ENCODE peak calls at places on chromosomes 11 and 22, in five cellular contexts. One of them, this sample, is unnamed.

GRCh38 chr11:66081505-66081904 is 11.4 kb downstream of the PACS1 start:
- DNase-seq in HepG2: no peak
- DNase-seq in H1: no peak
- DNase-seq in GM12891: peak
- DNase-seq in K562: peak
- DNase-seq in this sample: peak

GRCh38 chr22:20389288-20389687 is 4.7 kb upstream of the ZNF74 start:
- DNase-seq in HepG2: no peak
- DNase-seq in H1: no peak
- DNase-seq in GM12891: no peak
- DNase-seq in K562: no peak
- DNase-seq in this sample: no peak

GRCh38 chr11:101215069-101215468 is 85.5 kb upstream of the PGR start:
- DNase-seq in HepG2: no peak
- DNase-seq in H1: no peak
- DNase-seq in GM12891: no peak
- DNase-seq in K562: no peak
- DNase-seq in this sample: no peak

GRCh38 chr11:5703741-5704536 is 14.3 kb downstream of the TRIM22 start:
- DNase-seq in HepG2: no peak
- DNase-seq in H1: no peak
- DNase-seq in GM12891: no peak
- DNase-seq in K562: no peak
- DNase-seq in this sample: no peak

GRCh38 chr11:119729581-119730346 is 764 bp upstream of the NECTIN1 start:
- DNase-seq in HepG2: no peak
- DNase-seq in H1: no peak
- DNase-seq in GM12891: no peak
- DNase-seq in K562: no peak
- DNase-seq in this sample: no peak

GRCh38 chr11:72439455-72439854 is 5.1 kb upstream of the CLPB start:
- DNase-seq in HepG2: no peak
- DNase-seq in H1: no peak
- DNase-seq in GM12891: no peak
- DNase-seq in K562: no peak
- DNase-seq in this sample: no peak

GRCh38 chr22:31820655-31821054 is 66.8 kb downstream of the DEPDC5 start:
- DNase-seq in HepG2: no peak
- DNase-seq in H1: no peak
- DNase-seq in GM12891: no peak
- DNase-seq in K562: no peak
- DNase-seq in this sample: no peak

GRCh38 chr22:16601437-16602223 is 9.0 kb upstream of the CCT8L2 start:
- DNase-seq in HepG2: no peak
- DNase-seq in H1: no peak
- DNase-seq in GM12891: no peak
- DNase-seq in K562: peak
- DNase-seq in this sample: no peak

GRCh38 chr22:45602824-45603301 is 68.8 kb upstream of the ATXN10 start:
- DNase-seq in HepG2: peak
- DNase-seq in H1: no peak
- DNase-seq in GM12891: no peak
- DNase-seq in K562: peak
- DNase-seq in this sample: no peak

GRCh38 chr22:19522881-19523239 is 1.4 kb downstream of the CLDN5 start:
- DNase-seq in HepG2: no peak
- DNase-seq in H1: no peak
- DNase-seq in GM12891: no peak
- DNase-seq in K562: no peak
- DNase-seq in this sample: no peak

GRCh38 chr11:45388472-45388871 is 102.3 kb upstream of the SYT13 start:
- DNase-seq in HepG2: no peak
- DNase-seq in H1: no peak
- DNase-seq in GM12891: no peak
- DNase-seq in K562: no peak
- DNase-seq in this sample: no peak

GRCh38 chr11:76424379-76424778 is 20.4 kb upstream of the EMSY start:
- DNase-seq in HepG2: no peak
- DNase-seq in H1: no peak
- DNase-seq in GM12891: peak
- DNase-seq in K562: no peak
- DNase-seq in this sample: no peak

GRCh38 chr22:42847110-42847509 is 10.0 kb downstream of the ARFGAP3 start:
- DNase-seq in HepG2: no peak
- DNase-seq in H1: no peak
- DNase-seq in GM12891: no peak
- DNase-seq in K562: no peak
- DNase-seq in this sample: no peak

GRCh38 chr22:29108137-29108536 is 35.3 kb downstream of the KREMEN1 start:
- DNase-seq in HepG2: no peak
- DNase-seq in H1: no peak
- DNase-seq in GM12891: no peak
- DNase-seq in K562: no peak
- DNase-seq in this sample: no peak

GRCh38 chr22:37012262-37012904 is 6.9 kb downstream of the TST start:
- DNase-seq in HepG2: no peak
- DNase-seq in H1: no peak
- DNase-seq in GM12891: no peak
- DNase-seq in K562: no peak
- DNase-seq in this sample: no peak

GRCh38 chr11:69335010-69335409 is 41.1 kb downstream of the MYEOV start:
- DNase-seq in HepG2: no peak
- DNase-seq in H1: no peak
- DNase-seq in GM12891: no peak
- DNase-seq in K562: no peak
- DNase-seq in this sample: no peak

GRCh38 chr22:37340331-37341262 is 58.3 kb downstream of the CYTH4 start:
- DNase-seq in HepG2: no peak
- DNase-seq in H1: no peak
- DNase-seq in GM12891: no peak
- DNase-seq in K562: no peak
- DNase-seq in this sample: no peak

GRCh38 chr11:69674267-69674885 is 777 bp downstream of the LTO1 start:
- DNase-seq in HepG2: no peak
- DNase-seq in H1: no peak
- DNase-seq in GM12891: no peak
- DNase-seq in K562: peak
- DNase-seq in this sample: no peak

GRCh38 chr22:28018461-28018927 is 99.4 kb upstream of the PITPNB start:
- DNase-seq in HepG2: no peak
- DNase-seq in H1: no peak
- DNase-seq in GM12891: no peak
- DNase-seq in K562: no peak
- DNase-seq in this sample: no peak

GRCh38 chr11:107769189-107769588 is 57.3 kb upstream of the SLN start:
- DNase-seq in HepG2: peak
- DNase-seq in H1: no peak
- DNase-seq in GM12891: no peak
- DNase-seq in K562: no peak
- DNase-seq in this sample: no peak

GRCh38 chr11:59145534-59145933 is 2.9 kb downstream of the FAM111A start:
- DNase-seq in HepG2: no peak
- DNase-seq in H1: no peak
- DNase-seq in GM12891: no peak
- DNase-seq in K562: no peak
- DNase-seq in this sample: no peak

GRCh38 chr11:7667460-7667859 is 5.8 kb downstream of the CYB5R2 start:
- DNase-seq in HepG2: no peak
- DNase-seq in H1: no peak
- DNase-seq in GM12891: no peak
- DNase-seq in K562: no peak
- DNase-seq in this sample: no peak

GRCh38 chr22:32926600-32926999 is 125.1 kb downstream of the TIMP3 start:
- DNase-seq in HepG2: peak
- DNase-seq in H1: no peak
- DNase-seq in GM12891: no peak
- DNase-seq in K562: peak
- DNase-seq in this sample: no peak

GRCh38 chr22:25628494-25628893 is 64.0 kb downstream of the GRK3 start:
- DNase-seq in HepG2: no peak
- DNase-seq in H1: no peak
- DNase-seq in GM12891: no peak
- DNase-seq in K562: no peak
- DNase-seq in this sample: no peak

GRCh38 chr22:49299821-49300231 is 527.8 kb downstream of the BRD1 start:
- DNase-seq in HepG2: no peak
- DNase-seq in H1: no peak
- DNase-seq in GM12891: no peak
- DNase-seq in K562: no peak
- DNase-seq in this sample: no peak

GRCh38 chr22:21569459-21570161 is 2.1 kb downstream of the UBE2L3 start:
- DNase-seq in HepG2: no peak
- DNase-seq in H1: no peak
- DNase-seq in GM12891: no peak
- DNase-seq in K562: no peak
- DNase-seq in this sample: no peak

GRCh38 chr22:27903805-27904473 is 15.1 kb downstream of the PITPNB start:
- DNase-seq in HepG2: no peak
- DNase-seq in H1: no peak
- DNase-seq in GM12891: no peak
- DNase-seq in K562: no peak
- DNase-seq in this sample: no peak

DNA sequence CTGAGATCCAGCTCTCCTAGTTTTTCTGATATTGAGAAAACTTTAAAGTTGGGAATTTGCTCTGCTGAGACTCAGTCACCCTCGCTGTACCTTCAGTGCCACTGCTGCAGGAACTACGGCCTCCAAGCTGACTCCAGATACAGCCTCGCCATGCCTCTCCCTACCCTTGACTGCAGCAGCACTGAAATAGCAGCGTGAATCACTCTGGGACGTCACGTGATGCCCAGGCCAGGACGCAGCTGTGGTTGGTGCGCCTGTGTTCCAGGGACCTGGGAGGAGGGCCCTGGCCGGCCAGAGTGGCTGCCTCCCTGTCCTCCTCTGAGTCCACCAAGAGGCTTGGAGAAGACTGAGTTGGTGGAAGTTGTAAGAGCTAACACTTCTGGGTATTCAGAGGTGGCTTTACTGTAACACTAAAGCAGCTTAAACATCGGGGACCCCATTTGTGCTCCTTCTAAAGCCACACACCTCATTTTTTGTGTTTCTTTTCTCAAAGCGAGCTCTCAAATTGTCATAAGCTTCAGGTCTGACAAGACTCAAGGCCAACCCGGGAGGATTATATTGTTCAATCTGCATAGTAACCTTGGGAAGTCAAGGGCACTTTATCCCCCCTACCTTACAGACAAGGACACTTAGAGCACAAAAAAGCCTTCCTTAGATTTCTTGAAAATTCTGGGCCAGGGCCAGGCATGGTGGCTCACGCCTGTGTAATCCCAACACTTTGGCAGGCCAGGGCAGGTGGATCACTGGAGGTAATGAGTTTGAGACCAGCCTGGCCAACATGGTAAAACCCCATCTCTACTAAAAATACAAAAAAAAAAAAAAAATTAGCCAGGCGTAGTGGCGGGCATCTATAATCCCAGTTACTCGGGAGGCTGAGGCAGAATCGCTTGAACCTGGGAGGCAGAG is 4.2 kb upstream of the STIP1 start:
- DNase-seq in HepG2: peak
- DNase-seq in H1: peak
- DNase-seq in GM12891: peak
- DNase-seq in K562: peak
- DNase-seq in this sample: peak
- TF ChIP-seq POLR2A in HepG2: peak
- TF ChIP-seq POLR2A in H1: no peak
- TF ChIP-seq POLR2A in GM12891: peak
- TF ChIP-seq POLR2A in K562: peak
- TF ChIP-seq POLR2A in this sample: peak

GRCh38 chr22:41562461-41562860 is 1.7 kb downstream of the CSDC2 start:
- DNase-seq in HepG2: no peak
- DNase-seq in H1: no peak
- DNase-seq in GM12891: no peak
- DNase-seq in K562: no peak
- DNase-seq in this sample: no peak

GRCh38 chr22:41561788-41562187 is 978 bp downstream of the CSDC2 start:
- DNase-seq in HepG2: no peak
- DNase-seq in H1: no peak
- DNase-seq in GM12891: no peak
- DNase-seq in K562: no peak
- DNase-seq in this sample: no peak

GRCh38 chr22:41561335-41561734 is 525 bp downstream of the CSDC2 start:
- DNase-seq in HepG2: no peak
- DNase-seq in H1: no peak
- DNase-seq in GM12891: no peak
- DNase-seq in K562: no peak
- DNase-seq in this sample: no peak

GRCh38 chr22:41564563-41564962 is 3.8 kb downstream of the CSDC2 start:
- DNase-seq in HepG2: no peak
- DNase-seq in H1: no peak
- DNase-seq in GM12891: no peak
- DNase-seq in K562: no peak
- DNase-seq in this sample: no peak

GRCh38 chr22:41563051-41563711 is 2.4 kb downstream of the CSDC2 start:
- DNase-seq in HepG2: peak
- DNase-seq in H1: no peak
- DNase-seq in GM12891: no peak
- DNase-seq in K562: peak
- DNase-seq in this sample: no peak
- TF ChIP-seq TAF1 in HepG2: no peak
- TF ChIP-seq TAF1 in H1: no peak
- TF ChIP-seq TAF1 in GM12891: no peak
- TF ChIP-seq TAF1 in K562: no peak
- TF ChIP-seq TAF1 in this sample: no peak

DNA sequence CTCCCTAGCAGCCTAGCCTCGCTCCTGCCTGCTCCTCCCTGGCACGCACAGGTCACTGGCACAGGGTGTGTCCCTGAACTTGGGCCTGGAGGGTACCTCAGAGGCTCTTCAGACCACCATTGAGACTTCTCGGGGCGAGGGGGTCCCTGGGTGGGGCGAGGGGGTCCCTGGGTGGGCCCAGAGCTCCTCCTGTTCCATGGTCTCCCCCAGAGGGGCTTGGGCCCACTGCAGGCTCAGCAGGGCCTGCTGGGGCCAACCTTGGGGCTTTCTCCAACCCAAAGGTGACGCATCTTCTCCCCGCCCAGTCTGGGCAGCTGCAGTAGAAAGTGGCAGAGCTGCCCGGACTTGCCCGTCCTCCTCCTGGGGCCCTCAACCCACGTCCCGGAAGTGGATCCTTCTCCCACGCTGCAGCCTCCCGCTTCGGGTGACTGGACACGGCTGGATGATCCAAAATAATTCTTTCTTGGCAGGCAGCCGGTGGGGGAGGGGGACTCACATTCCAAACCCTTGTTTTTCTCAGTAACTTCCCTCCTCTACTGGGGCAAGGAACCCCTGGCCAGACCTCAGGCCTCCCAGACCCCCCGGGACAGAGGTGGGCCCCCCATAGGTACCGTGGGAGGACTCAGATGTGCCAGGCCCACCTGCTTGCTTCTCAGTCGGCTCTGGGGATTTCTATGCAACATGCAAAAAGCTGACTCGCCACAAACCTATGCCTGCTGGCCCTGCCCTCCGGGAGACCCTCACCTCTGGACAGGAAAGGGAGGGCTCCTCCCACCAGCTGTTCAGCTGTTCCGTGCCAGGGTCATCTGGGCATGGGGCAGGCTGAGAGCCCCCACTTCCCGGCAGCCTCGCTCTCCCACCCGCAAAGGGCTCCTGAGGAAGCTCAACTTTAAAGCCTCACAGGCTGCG is 1.5 kb downstream of the PLXNB2 start:
- DNase-seq in HepG2: no peak
- DNase-seq in H1: no peak
- DNase-seq in GM12891: no peak
- DNase-seq in K562: peak
- DNase-seq in this sample: peak
- TF ChIP-seq POLR2A in HepG2: no peak
- TF ChIP-seq POLR2A in H1: no peak
- TF ChIP-seq POLR2A in GM12891: no peak
- TF ChIP-seq POLR2A in K562: no peak
- TF ChIP-seq POLR2A in this sample: peak

GRCh38 chr11:20055312-20055711 is 105.0 kb downstream of the DBX1 start:
- DNase-seq in HepG2: no peak
- DNase-seq in H1: no peak
- DNase-seq in GM12891: no peak
- DNase-seq in K562: no peak
- DNase-seq in this sample: no peak
- TF ChIP-seq TAF1 in HepG2: no peak
- TF ChIP-seq TAF1 in H1: no peak
- TF ChIP-seq TAF1 in GM12891: no peak
- TF ChIP-seq TAF1 in K562: no peak
- TF ChIP-seq TAF1 in this sample: no peak